ENCODE peak calls at places on chromosome 7, in eight cellular contexts. U is hepatocyte, L is osteoblast, Q is mammary epithelial cell, R is Peyer's patch, V is endothelial cell of umbilical vein, J is left ventricle myocardium inferior, W is ovary. M is an unnamed sample.

GRCh38 chr7:50792342-50793114 is 9.8 kb upstream of the GRB10 start:
- DNase-seq in U (peak; percentile 68), L (peak; percentile 94), Q (no peak), R (no peak), V (peak; percentile 40), J (peak; percentile 43), W (peak; percentile 58), M (peak; percentile 86)

GRCh38 chr7:300048-300447 is 10.1 kb downstream of the FOXL3 start:
- DNase-seq in U (no peak), L (peak; percentile 78), Q (no peak), R (no peak), V (no peak), J (no peak), W (no peak), M (no peak)

GRCh38 chr7:143395187-143396149 is 13.2 kb downstream of the EPHA1 start:
- DNase-seq in U (no peak), L (peak; percentile 88), Q (no peak), R (peak; percentile 65), V (peak; percentile 49), J (no peak), W (no peak), M (peak; percentile 62)

GRCh38 chr7:87318741-87319140 is 26.7 kb upstream of the CROT start:
- DNase-seq in U (no peak), L (no peak), Q (no peak), R (no peak), V (no peak), J (no peak), W (no peak), M (no peak)

GRCh38 chr7:36875794-36876193 is 151.5 kb upstream of the AOAH start:
- DNase-seq in U (no peak), L (peak; percentile 13), Q (no peak), R (no peak), V (no peak), J (no peak), W (no peak), M (no peak)

GRCh38 chr7:35505031-35505430 is 189.9 kb downstream of the HERPUD2 start:
- DNase-seq in U (no peak), L (no peak), Q (no peak), R (no peak), V (no peak), J (no peak), W (no peak), M (peak; percentile 39)

GRCh38 chr7:107387573-107388219 is 82.2 kb upstream of the GPR22 start:
- DNase-seq in U (peak; percentile 64), L (peak; percentile 54), Q (no peak), R (no peak), V (peak; percentile 85), J (no peak), W (no peak), M (no peak)

GRCh38 chr7:82605247-82605864 is 161.8 kb upstream of the CACNA2D1 start:
- DNase-seq in U (peak; percentile 60), L (peak; percentile 47), Q (peak; percentile 16), R (peak; percentile 61), V (peak; percentile 62), J (no peak), W (no peak), M (peak; percentile 41)

GRCh38 chr7:732094-732541 is 5.0 kb upstream of the PRKAR1B start:
- DNase-seq in U (peak; percentile 75), L (no peak), Q (no peak), R (peak; percentile 85), V (peak; percentile 36), J (peak; percentile 51), W (peak; percentile 30), M (peak; percentile 89)

GRCh38 chr7:16084370-16084769 is 337.0 kb downstream of the CRPPA start:
- DNase-seq in U (no peak), L (no peak), Q (no peak), R (no peak), V (peak; percentile 79), J (no peak), W (no peak), M (no peak)

GRCh38 chr7:107847168-107847835 is 43.7 kb upstream of the DLD start:
- DNase-seq in U (no peak), L (no peak), Q (no peak), R (no peak), V (no peak), J (no peak), W (no peak), M (no peak)

GRCh38 chr7:39937366-39938153 is 12.5 kb upstream of the CDK13 start:
- DNase-seq in U (no peak), L (no peak), Q (peak; percentile 74), R (no peak), V (no peak), J (no peak), W (no peak), M (no peak)

GRCh38 chr7:131753620-131754222 is 197.3 kb upstream of the PODXL start:
- DNase-seq in U (peak; percentile 39), L (no peak), Q (no peak), R (no peak), V (peak; percentile 5), J (no peak), W (no peak), M (peak; percentile 82)

GRCh38 chr7:151687523-151688235 is 168.0 kb upstream of the RHEB start:
- DNase-seq in U (peak; percentile 88), L (peak; percentile 97), Q (peak; percentile 94), R (peak; percentile 77), V (peak; percentile 86), J (peak; percentile 32), W (peak; percentile 70), M (peak; percentile 90)

GRCh38 chr7:132475037-132475668 is 101.1 kb downstream of the PLXNA4 start:
- DNase-seq in U (no peak), L (no peak), Q (no peak), R (no peak), V (no peak), J (no peak), W (no peak), M (no peak)

GRCh38 chr7:150382844-150383225 is 3.7 kb downstream of the ZNF775 start:
- DNase-seq in U (no peak), L (peak; percentile 68), Q (no peak), R (no peak), V (no peak), J (no peak), W (no peak), M (no peak)

GRCh38 chr7:84981038-84981601 is 205.7 kb downstream of the SEMA3D start:
- DNase-seq in U (no peak), L (no peak), Q (peak; percentile 14), R (no peak), V (no peak), J (no peak), W (no peak), M (no peak)

GRCh38 chr7:73742338-73742752 is 3.7 kb upstream of the ABHD11 start:
- DNase-seq in U (peak; percentile 73), L (peak; percentile 46), Q (no peak), R (no peak), V (no peak), J (no peak), W (peak; percentile 17), M (peak; percentile 80)
- H3K4me3 ChIP-seq in U (no peak overlapping the region), L (no peak overlapping the region), Q (no peak overlapping the region), R (no peak overlapping the region), V (no peak overlapping the region), J (no peak overlapping the region), W (no peak overlapping the region), M (no peak overlapping the region)

GRCh38 chr7:135189221-135189662 is 18.7 kb upstream of the CYREN start:
- DNase-seq in U (no peak), L (no peak), Q (no peak), R (no peak), V (no peak), J (no peak), W (no peak), M (no peak)

GRCh38 chr7:135186841-135187253 is 16.3 kb upstream of the CYREN start:
- DNase-seq in U (no peak), L (no peak), Q (no peak), R (no peak), V (no peak), J (no peak), W (no peak), M (no peak)

GRCh38 chr7:135189961-135190360 is 19.5 kb upstream of the CYREN start:
- DNase-seq in U (no peak), L (no peak), Q (no peak), R (no peak), V (no peak), J (no peak), W (no peak), M (no peak)

GRCh38 chr7:135186261-135186540 is 15.7 kb upstream of the CYREN start:
- DNase-seq in U (no peak), L (no peak), Q (no peak), R (no peak), V (no peak), J (no peak), W (no peak), M (no peak)

GRCh38 chr7:135188298-135188984 is 17.9 kb upstream of the CYREN start:
- DNase-seq in U (no peak), L (no peak), Q (peak; percentile 71), R (no peak), V (no peak), J (no peak), W (no peak), M (no peak)
- H3K36me3 ChIP-seq in U (peaks cover 2% of the 10 kb centered on the region), L (peaks cover 32% of the 10 kb centered on the region), Q (peaks cover 22% of the 10 kb centered on the region), R (peaks cover 76% of the 10 kb centered on the region), V (peaks cover 2% of the 10 kb centered on the region), J (peaks cover 84% of the 10 kb centered on the region), W (no peaks in the 10 kb centered on the region), M (peaks cover 12% of the 10 kb centered on the region)

GRCh38 chr7:76217942-76218566 is 16.4 kb downstream of the SRRM3 start:
- DNase-seq in U (no peak), L (no peak), Q (no peak), R (no peak), V (no peak), J (no peak), W (no peak), M (peak; percentile 62)
- H3K27me3 ChIP-seq in U (peaks cover 16% of the 10 kb centered on the region), L (peaks cover 13% of the 10 kb centered on the region), Q (no peaks in the 10 kb centered on the region), R (no peaks in the 10 kb centered on the region), V (peaks cover 4% of the 10 kb centered on the region), J (peaks cover 86% of the 10 kb centered on the region), W (no peaks in the 10 kb centered on the region), M (no peaks in the 10 kb centered on the region)

GRCh38 chr7:116465125-116465524 is 34.4 kb upstream of the CAV2 start:
- DNase-seq in U (no peak), L (no peak), Q (no peak), R (no peak), V (no peak), J (no peak), W (no peak), M (no peak)
- H3K4me3 ChIP-seq in U (no peak overlapping the region), L (no peak overlapping the region), Q (no peak overlapping the region), R (no peak overlapping the region), V (no peak overlapping the region), J (no peak overlapping the region), W (no peak overlapping the region), M (no peak overlapping the region)